ENCODE peak calls at places on chromosome 3, in seven cellular contexts. X is upper lobe of left lung, N is GM12891, O is suprapubic skin, M is endothelial cell of umbilical vein, Z is HepG2, T is transverse colon. U is an unnamed sample.

GRCh38 chr3:9747267-9747666 is 2.5 kb upstream of the OGG1 start:
- DNase-seq in O (no peak), M (peak; percentile 49), T (no peak), X (no peak), Z (no peak), N (no peak), U (no peak)

GRCh38 chr3:141407043-141407442 is 38.7 kb downstream of the ZBTB38 start:
- DNase-seq in O (peak; percentile 75), N (no peak), M (no peak), T (peak; percentile 51), X (peak; percentile 68), Z (no peak), U (no peak)

GRCh38 chr3:109685084-109686079 is 348.0 kb upstream of the DPPA4 start:
- DNase-seq in Z (no peak), T (peak; percentile 43), N (no peak), M (no peak), O (no peak), X (peak; percentile 65), U (no peak)

GRCh38 chr3:76753599-76753998 is 286.3 kb upstream of the ROBO2 start:
- DNase-seq in O (no peak), Z (peak; percentile 2), T (no peak), M (no peak), X (no peak), N (no peak), U (no peak)

GRCh38 chr3:177357352-177358084 is 160.2 kb upstream of the TBL1XR1 start:
- DNase-seq in M (peak; percentile 97), X (peak; percentile 59), T (peak; percentile 64), Z (peak; percentile 88), O (no peak), N (no peak), U (no peak)

GRCh38 chr3:188152660-188153497 is 1.1 kb upstream of the LPP start:
- DNase-seq in Z (no peak), X (peak; percentile 44), N (no peak), O (peak; percentile 85), T (peak; percentile 59), M (no peak), U (peak; percentile 68)

GRCh38 chr3:10983219-10983916 is 9.2 kb upstream of the SLC6A1 start:
- DNase-seq in T (peak; percentile 13), O (no peak), X (peak; percentile 36), Z (peak; percentile 25), M (peak; percentile 53), N (peak; percentile 59), U (no peak)

GRCh38 chr3:62248831-62249776 is 124.2 kb downstream of the FEZF2 start:
- DNase-seq in T (no peak), Z (no peak), X (peak; percentile 26), M (no peak), O (no peak), N (no peak), U (no peak)

GRCh38 chr3:64130436-64130835 is 94.8 kb downstream of the PRICKLE2 start:
- DNase-seq in M (no peak), X (no peak), O (no peak), N (no peak), T (no peak), Z (no peak), U (no peak)

GRCh38 chr3:137509354-137510045 is 254.6 kb upstream of the SOX14 start:
- DNase-seq in N (no peak), X (no peak), T (no peak), Z (peak; percentile 50), O (no peak), M (no peak), U (no peak)

GRCh38 chr3:56796202-56796601 is 5.5 kb downstream of the ARHGEF3 start:
- DNase-seq in Z (no peak), N (no peak), X (no peak), M (peak; percentile 23), O (no peak), T (no peak), U (no peak)

GRCh38 chr3:183427206-183428139 is 946 bp downstream of the MCF2L2 start:
- DNase-seq in Z (no peak), O (no peak), M (no peak), T (no peak), N (no peak), X (no peak), U (no peak)

GRCh38 chr3:27720899-27721716 is 1.0 kb downstream of the EOMES start:
- DNase-seq in T (no peak), O (no peak), N (no peak), X (no peak), Z (no peak), M (no peak), U (no peak)

GRCh38 chr3:111762535-111762934 is 96.5 kb upstream of the PHLDB2 start:
- DNase-seq in Z (no peak), M (no peak), O (no peak), N (no peak), X (no peak), T (no peak), U (no peak)

GRCh38 chr3:161420746-161421145 is 49.4 kb upstream of the SPTSSB start:
- DNase-seq in M (peak; percentile 41), T (no peak), O (no peak), X (no peak), N (no peak), Z (peak; percentile 94), U (no peak)

GRCh38 chr3:36482880-36483279 is 102.6 kb downstream of the STAC start:
- DNase-seq in Z (no peak), T (no peak), N (no peak), X (no peak), M (no peak), O (no peak), U (no peak)

GRCh38 chr3:193805448-193805847 is 212.4 kb downstream of the OPA1 start:
- DNase-seq in M (peak; percentile 68), Z (peak; percentile 63), T (peak; percentile 42), N (no peak), X (no peak), O (peak; percentile 78), U (peak; percentile 92)

GRCh38 chr3:150256336-150256735 is 151.8 kb upstream of the TSC22D2 start:
- DNase-seq in O (no peak), N (no peak), M (no peak), T (no peak), Z (no peak), X (no peak), U (no peak)

GRCh38 chr3:191566469-191566868 is 105.5 kb downstream of the PYDC2 start:
- DNase-seq in O (no peak), T (no peak), N (no peak), M (no peak), Z (no peak), X (no peak), U (no peak)

GRCh38 chr3:42707620-42708355 is 5.2 kb upstream of the HHATL start:
- DNase-seq in Z (no peak), T (no peak), N (no peak), O (no peak), X (peak; percentile 8), M (no peak), U (no peak)

GRCh38 chr3:172034786-172035685 is 4.3 kb upstream of the FNDC3B start:
- DNase-seq in T (no peak), X (no peak), Z (no peak), M (no peak), O (no peak), N (no peak), U (no peak)
- TF ChIP-seq POLR2AphosphoS5 in T (no peak), X (no peak), Z (no peak), M (no peak), O (no peak), N (no peak), U (no peak)

GRCh38 chr3:197298341-197298857 is at the start of gene DLG1:
- DNase-seq in T (peak; percentile 95), X (peak; percentile 94), O (peak; percentile 95), M (peak; percentile 94), Z (peak; percentile 88), N (peak; percentile 80), U (peak; percentile 90)

GRCh38 chr3:197297020-197297419 is 1.4 kb downstream of the DLG1 start:
- DNase-seq in T (no peak), O (no peak), X (no peak), Z (no peak), N (no peak), M (peak; percentile 14), U (no peak)

GRCh38 chr3:197295871-197296270 is 2.5 kb downstream of the DLG1 start:
- DNase-seq in M (peak; percentile 25), X (no peak), T (no peak), N (no peak), O (no peak), Z (no peak), U (no peak)

GRCh38 chr3:197298858-197299854 is 744 bp upstream of the DLG1 start:
- DNase-seq in Z (peak; percentile 49), X (peak; percentile 65), T (peak; percentile 79), M (peak; percentile 19), O (peak; percentile 70), N (peak; percentile 29), U (no peak)

GRCh38 chr3:197297476-197298340 is 704 bp downstream of the DLG1 start:
- DNase-seq in N (peak; percentile 87), O (peak; percentile 94), M (peak; percentile 89), T (peak; percentile 92), Z (peak; percentile 80), X (peak; percentile 89), U (peak; percentile 86)
- TF ChIP-seq POLR2A in N (no peak), O (no peak), M (peak; percentile 23), T (peak; percentile 31), Z (peak; percentile 49), X (no peak), U (no peak)

GRCh38 chr3:152047465-152047864 is 174.0 kb downstream of the SUCNR1 start:
- DNase-seq in M (peak; percentile 92), Z (no peak), T (no peak), O (no peak), X (no peak), N (no peak), U (no peak)
- TF ChIP-seq POLR2AphosphoS5 in M (peak; percentile 40), Z (no peak), T (no peak), O (no peak), X (no peak), N (no peak), U (no peak)

GRCh38 chr3:115146032-115146417 is 1.1 kb downstream of the ZBTB20 start:
- DNase-seq in X (peak; percentile 63), M (peak; percentile 69), N (no peak), T (peak; percentile 67), Z (peak; percentile 59), O (no peak), U (no peak)
- TF ChIP-seq POLR2A in X (peak; percentile 29), M (no peak), N (no peak), T (peak; percentile 52), Z (no peak), O (no peak), U (peak; percentile 17)

U was measured in breast epithelium.